ENCODE peak calls at places on chromosomes 13 and 19, in four cellular contexts. U is activated CD8-positive, alpha-beta memory T cell treated with anti-CD3 and anti-CD28 coated beads for 4 hours; C is naive B cell; W is C1 segment of cervical spinal cord. I is an unnamed sample.

GRCh38 chr19:3606690-3607289 is at the start of gene TBXA2R:
- DNase-seq in U (peak; percentile 48), C (peak; percentile 76), W (no peak), I (no peak)

GRCh38 chr13:73579574-73580274 is 520.9 kb downstream of the KLF5 start:
- DNase-seq in U (no peak), C (no peak), W (no peak), I (no peak)

GRCh38 chr19:23528376-23528775 is 133.1 kb upstream of the ZNF91 start:
- DNase-seq in U (no peak), C (no peak), W (no peak), I (no peak)

GRCh38 chr13:45575146-45575829 is 40.3 kb downstream of the ERICH6B start:
- DNase-seq in U (no peak), C (no peak), W (no peak), I (no peak)

GRCh38 chr19:10762656-10763055 is 44.8 kb downstream of the DNM2 start:
- DNase-seq in U (no peak), C (no peak), W (no peak), I (no peak)

GRCh38 chr13:76939215-76939614 is 9.1 kb upstream of the ACOD1 start:
- DNase-seq in U (no peak), C (no peak), W (no peak), I (no peak)

GRCh38 chr13:24038846-24039330 is 121.6 kb upstream of the SPATA13 start:
- DNase-seq in U (no peak), C (no peak), W (no peak), I (peak; percentile 69)

GRCh38 chr19:33301011-33301899 is 1.1 kb downstream of the CEBPA start:
- DNase-seq in U (no peak), C (no peak), W (no peak), I (no peak)

GRCh38 chr19:42159942-42160341 is 27.7 kb upstream of the POU2F2 start:
- DNase-seq in U (no peak), C (no peak), W (no peak), I (no peak)

GRCh38 chr13:34667356-34668218 is 274.5 kb upstream of the NBEA start:
- DNase-seq in U (no peak), C (no peak), W (no peak), I (no peak)

GRCh38 chr19:39969266-39969665 is 1.7 kb upstream of the PSMC4 start:
- DNase-seq in U (no peak), C (no peak), W (no peak), I (no peak)

GRCh38 chr13:56861472-56861871 is 279.2 kb upstream of the PRR20A start:
- DNase-seq in U (no peak), C (no peak), W (no peak), I (no peak)

GRCh38 chr19:18589380-18590272 is 1.0 kb downstream of the REX1BD start:
- DNase-seq in U (peak; percentile 20), C (peak; percentile 62), W (no peak), I (peak; percentile 40)

GRCh38 chr19:32580353-32580900 is 563 bp upstream of the PDCD5 start:
- DNase-seq in U (no peak), C (no peak), W (no peak), I (no peak)

GRCh38 chr13:43784491-43784890 is 2.3 kb downstream of the ENOX1 start:
- DNase-seq in U (no peak), C (no peak), W (no peak), I (no peak)

GRCh38 chr19:33662391-33662790 is 40.6 kb downstream of the CHST8 start:
- DNase-seq in U (no peak), C (no peak), W (no peak), I (no peak)

GRCh38 chr19:485583-486236 is 10.6 kb upstream of the MADCAM1 start:
- DNase-seq in U (no peak), C (no peak), W (peak; percentile 76), I (peak; percentile 79)

GRCh38 chr13:104385409-104385808 is 1319.2 kb upstream of the SLC10A2 start:
- DNase-seq in U (no peak), C (no peak), W (no peak), I (no peak)

GRCh38 chr13:90414691-90415596 is 932.5 kb upstream of the MIR17HG start:
- DNase-seq in U (no peak), C (no peak), W (no peak), I (no peak)

GRCh38 chr19:42965204-42965603 is 28.2 kb upstream of the PSG7 start:
- DNase-seq in U (no peak), C (no peak), W (no peak), I (no peak)

GRCh38 chr19:50992666-50993035 is 8.8 kb downstream of the KLK8 start:
- DNase-seq in U (no peak), C (no peak), W (no peak), I (no peak)

GRCh38 chr19:27748551-27749152 is 1464.3 kb downstream of the UQCRFS1 start:
- DNase-seq in U (no peak), C (no peak), W (no peak), I (no peak)

GRCh38 chr19:48624791-48625723 is 5.8 kb downstream of the SPHK2 start:
- DNase-seq in U (no peak), C (no peak), W (no peak), I (no peak)

GRCh38 chr19:39405930-39406655 is 554 bp upstream of the ZFP36 start:
- DNase-seq in U (peak; percentile 82), C (peak; percentile 91), W (no peak), I (no peak)

GRCh38 chr19:12727745-12728433 is 4.2 kb upstream of the TNPO2 start:
- DNase-seq in U (no peak), C (no peak), W (no peak), I (no peak)

GRCh38 chr19:14977128-14977527 is 2.5 kb downstream of the SLC1A6 start:
- DNase-seq in U (no peak), C (no peak), W (no peak), I (no peak)

GRCh38 chr19:46631481-46631880 is 4.5 kb downstream of the GNG8 start:
- DNase-seq in U (no peak), C (no peak), W (no peak), I (no peak)

GRCh38 chr13:20473139-20473538 is 52.5 kb downstream of the CRYL1 start:
- DNase-seq in U (no peak), C (no peak), W (no peak), I (no peak)

GRCh38 chr19:35268546-35269424 is at the start of gene USF2:
- DNase-seq in U (no peak), C (peak; percentile 81), W (no peak), I (peak; percentile 48)

GRCh38 chr19:51375504-51376221 is 3.2 kb upstream of the NKG7 start:
- DNase-seq in U (no peak), C (no peak), W (no peak), I (no peak)

GRCh38 chr13:39565036-39565949 is 37.7 kb downstream of the LHFPL6 start:
- DNase-seq in U (no peak), C (no peak), W (no peak), I (peak; percentile 15)

GRCh38 chr19:38719761-38720558 is 24.3 kb downstream of the CAPN12 start:
- DNase-seq in U (no peak), C (no peak), W (no peak), I (no peak)

GRCh38 chr13:20171364-20171763 is 10.5 kb upstream of the GJA3 start:
- DNase-seq in U (no peak), C (no peak), W (no peak), I (no peak)

GRCh38 chr19:3980353-3981251 is 4.7 kb downstream of the EEF2 start:
- DNase-seq in U (no peak), C (no peak), W (no peak), I (no peak)

GRCh38 chr19:4524808-4525562 is 6.7 kb upstream of the PLIN4 start:
- DNase-seq in U (peak; percentile 35), C (peak; percentile 43), W (no peak), I (no peak)

GRCh38 chr13:110421696-110422395 is 114.8 kb downstream of the COL4A2 start:
- DNase-seq in U (no peak), C (no peak), W (no peak), I (no peak)